ENCODE peak calls at places on chromosomes 12 and 14, in seven cellular contexts. H is CD8-positive, alpha-beta memory T cell; N is pancreas; Y is GM23248; M is lower lobe of right lung; J is sigmoid colon; X is dorsolateral prefrontal cortex. U is an unnamed sample.

GRCh38 chr12:78396538-78396937 is 468.0 kb upstream of the SYT1 start:
- DNase-seq in H (no peak), N (no peak), Y (no peak), M (no peak), J (no peak), X (no peak), U (no peak)

GRCh38 chr12:107967170-107967569 is 161.9 kb upstream of the WSCD2 start:
- DNase-seq in H (no peak), N (no peak), Y (peak; percentile 6), M (no peak), J (no peak), X (no peak), U (no peak)

GRCh38 chr12:30970559-30971202 is 44.1 kb downstream of the TSPAN11 start:
- DNase-seq in H (no peak), N (no peak), Y (no peak), M (no peak), J (no peak), X (no peak), U (no peak)

GRCh38 chr12:9792961-9793617 is 32.4 kb upstream of the CD69 start:
- DNase-seq in H (no peak), N (no peak), Y (peak; percentile 46), M (no peak), J (no peak), X (no peak), U (no peak)

GRCh38 chr12:6278439-6279255 is 31.8 kb upstream of the PLEKHG6 start:
- DNase-seq in H (peak; percentile 78), N (peak; percentile 93), Y (peak; percentile 95), M (peak; percentile 92), J (peak; percentile 92), X (peak; percentile 89), U (peak; percentile 85)

GRCh38 chr12:9707864-9708808 is 24.8 kb downstream of the CLECL1 start:
- DNase-seq in H (peak; percentile 48), N (peak; percentile 36), Y (peak; percentile 69), M (peak; percentile 59), J (no peak), X (peak; percentile 46), U (peak; percentile 85)

GRCh38 chr12:46590991-46591703 is 218.6 kb upstream of the SLC38A2 start:
- DNase-seq in H (no peak), N (no peak), Y (no peak), M (no peak), J (no peak), X (no peak), U (no peak)

GRCh38 chr14:51873221-51873893 is 12.9 kb downstream of the GNG2 start:
- DNase-seq in H (no peak), N (no peak), Y (peak; percentile 92), M (no peak), J (no peak), X (no peak), U (no peak)

GRCh38 chr14:78705989-78706388 is 535.8 kb downstream of the NRXN3 start:
- DNase-seq in H (no peak), N (no peak), Y (no peak), M (no peak), J (no peak), X (no peak), U (no peak)

GRCh38 chr12:28604240-28604639 is 414.0 kb downstream of the CCDC91 start:
- DNase-seq in H (no peak), N (no peak), Y (no peak), M (no peak), J (no peak), X (no peak), U (no peak)

GRCh38 chr14:94021416-94022157 is 4.6 kb upstream of the OTUB2 start:
- DNase-seq in H (no peak), N (no peak), Y (no peak), M (no peak), J (no peak), X (no peak), U (no peak)

GRCh38 chr12:63668028-63668799 is at the start of gene DPY19L2:
- DNase-seq in H (peak; percentile 49), N (peak; percentile 68), Y (peak; percentile 42), M (peak; percentile 57), J (peak; percentile 88), X (peak; percentile 83), U (peak; percentile 74)

GRCh38 chr14:93712079-93712837 is 76.0 kb downstream of the PRIMA1 start:
- DNase-seq in H (no peak), N (no peak), Y (no peak), M (no peak), J (peak; percentile 25), X (no peak), U (no peak)

GRCh38 chr12:30661210-30661609 is 34.5 kb downstream of the IPO8 start:
- DNase-seq in H (no peak), N (no peak), Y (no peak), M (no peak), J (no peak), X (no peak), U (no peak)

GRCh38 chr12:125399489-125399888 is 334.3 kb downstream of the AACS start:
- DNase-seq in H (no peak), N (no peak), Y (no peak), M (no peak), J (no peak), X (no peak), U (no peak)

GRCh38 chr12:25806271-25806670 is 152.2 kb upstream of the RASSF8 start:
- DNase-seq in H (no peak), N (no peak), Y (peak; percentile 59), M (no peak), J (no peak), X (no peak), U (no peak)

GRCh38 chr12:121005346-121005815 is 10.9 kb downstream of the C12orf43 start:
- DNase-seq in H (peak; percentile 28), N (no peak), Y (peak; percentile 70), M (no peak), J (no peak), X (peak; percentile 54), U (peak; percentile 87)

GRCh38 chr14:51872396-51872795 is 12.0 kb downstream of the GNG2 start:
- DNase-seq in H (no peak), N (no peak), Y (no peak), M (no peak), J (no peak), X (no peak), U (no peak)

GRCh38 chr12:107645630-107646333 is 39.8 kb upstream of the PWP1 start:
- DNase-seq in H (no peak), N (no peak), Y (no peak), M (no peak), J (no peak), X (peak; percentile 49), U (peak; percentile 88)

GRCh38 chr14:68363841-68364711 is 428.8 kb downstream of the ZFP36L1 start:
- DNase-seq in H (no peak), N (no peak), Y (peak; percentile 31), M (peak; percentile 72), J (peak; percentile 74), X (peak; percentile 47), U (peak; percentile 85)

GRCh38 chr14:99351166-99352007 is 79.4 kb upstream of the BCL11B start:
- DNase-seq in H (no peak), N (no peak), Y (peak; percentile 5), M (no peak), J (no peak), X (no peak), U (peak; percentile 46)

GRCh38 chr14:74962493-74962892 is 7.1 kb upstream of the PGF start:
- DNase-seq in H (no peak), N (no peak), Y (no peak), M (no peak), J (no peak), X (no peak), U (no peak)

GRCh38 chr12:6533653-6534157 is 612 bp upstream of the GAPDH start:
- DNase-seq in H (peak; percentile 30), N (peak; percentile 70), Y (peak; percentile 83), M (peak; percentile 76), J (peak; percentile 90), X (peak; percentile 89), U (peak; percentile 94)

GRCh38 chr12:48110691-48111315 is 4.9 kb upstream of the SENP1 start:
- DNase-seq in H (no peak), N (no peak), Y (no peak), M (no peak), J (no peak), X (no peak), U (no peak)
- H3K27me3 ChIP-seq in H (no peaks in the 10 kb centered on the region), N (no peaks in the 10 kb centered on the region), Y (no peaks in the 10 kb centered on the region), M (no peaks in the 10 kb centered on the region), J (no peaks in the 10 kb centered on the region), X (no peaks in the 10 kb centered on the region), U (peaks cover 20% of the 10 kb centered on the region)

GRCh38 chr14:103066399-103066798 is 9.1 kb upstream of the CDC42BPB start:
- DNase-seq in H (no peak), N (no peak), Y (no peak), M (no peak), J (peak; percentile 67), X (no peak), U (no peak)
- H3K27me3 ChIP-seq in H (no peaks in the 10 kb centered on the region), N (no peaks in the 10 kb centered on the region), Y (no peaks in the 10 kb centered on the region), M (no peaks in the 10 kb centered on the region), J (no peaks in the 10 kb centered on the region), X (no peaks in the 10 kb centered on the region), U (no peaks in the 10 kb centered on the region)

GRCh38 chr12:54300267-54300731 is 516 bp downstream of the NFE2 start:
- DNase-seq in H (no peak), N (no peak), Y (no peak), M (no peak), J (no peak), X (no peak), U (no peak)

GRCh38 chr12:54298904-54299303 is 1.9 kb downstream of the NFE2 start:
- DNase-seq in H (no peak), N (no peak), Y (no peak), M (no peak), J (no peak), X (no peak), U (no peak)

GRCh38 chr12:54300732-54301427 is at the start of gene NFE2:
- DNase-seq in H (no peak), N (peak; percentile 61), Y (peak; percentile 83), M (peak; percentile 86), J (no peak), X (no peak), U (peak; percentile 92)

GRCh38 chr12:54299515-54300266 is 1.1 kb downstream of the NFE2 start:
- DNase-seq in H (no peak), N (no peak), Y (peak; percentile 76), M (no peak), J (no peak), X (no peak), U (no peak)

DNA sequence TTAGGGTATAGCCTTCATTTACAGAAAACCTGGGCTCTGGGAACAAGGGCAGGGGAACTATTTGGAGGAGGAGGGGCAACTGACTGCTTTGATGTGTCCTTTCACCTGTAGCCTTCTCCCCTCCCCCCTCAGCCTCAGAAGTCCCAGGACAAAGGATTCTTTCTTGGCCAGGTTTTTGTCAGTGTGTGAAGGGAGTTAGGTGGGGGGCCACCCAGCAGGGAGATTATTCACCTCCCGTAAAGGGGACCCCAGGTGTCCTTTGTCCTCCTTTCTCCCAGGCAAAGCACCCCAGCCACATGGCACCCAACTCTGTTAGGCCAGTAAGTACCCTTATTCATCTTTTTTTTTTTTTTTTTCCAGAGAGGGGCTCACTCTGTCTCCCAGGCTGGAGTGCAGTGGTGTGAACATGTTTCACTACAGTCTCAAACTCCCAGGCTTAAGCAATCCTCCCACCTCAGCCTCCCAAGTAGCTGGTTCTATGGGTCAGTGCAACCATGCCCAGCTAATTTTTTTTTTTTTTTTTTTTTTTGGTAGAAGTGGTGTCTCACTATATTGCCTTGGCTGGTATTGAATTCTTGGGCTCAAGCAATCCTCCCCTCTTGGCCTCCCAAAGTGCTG is 722 bp upstream of the NFE2 start:
- DNase-seq in H (no peak), N (no peak), Y (no peak), M (no peak), J (peak; percentile 45), X (no peak), U (peak; percentile 88)
- H3K27me3 ChIP-seq in H (peaks cover 26% of the 10 kb centered on the region), N (no peaks in the 10 kb centered on the region), Y (no peaks in the 10 kb centered on the region), M (no peaks in the 10 kb centered on the region), J (peaks cover 43% of the 10 kb centered on the region), X (no peaks in the 10 kb centered on the region), U (peaks cover 15% of the 10 kb centered on the region)

GRCh38 chr12:112803620-112804279 is 12.2 kb downstream of the RPH3A start:
- DNase-seq in H (no peak), N (no peak), Y (no peak), M (no peak), J (no peak), X (no peak), U (peak; percentile 44)
- H3K27me3 ChIP-seq in H (peaks cover 7% of the 10 kb centered on the region), N (peaks cover 22% of the 10 kb centered on the region), Y (no peaks in the 10 kb centered on the region), M (peaks cover 31% of the 10 kb centered on the region), J (peaks cover 35% of the 10 kb centered on the region), X (no peaks in the 10 kb centered on the region), U (no peaks in the 10 kb centered on the region)